ENCODE peak calls at places on chromosomes 12 and 14, in six cellular contexts. I is AG04450; V is stimulated activated CD4-positive, alpha-beta T cell treated with anti-CD3 and anti-CD28 coated beads, Interleukin-15, amount 100 ng/mL, for 24 hours; M is H7; E is activated CD4-positive, alpha-beta T cell treated with anti-CD3 and anti-CD28 coated beads, Interleukin-2, amount 50 U/mL, for 24 hours; D is activated T-helper 1 cell treated with anti-CD3 and anti-CD28 coated beads, Interleukin-2, amount 50 U/mL, for 16 hours. X is an unnamed sample.

GRCh38 chr14:64391113-64391725 is 3.1 kb downstream of the MTHFD1 start:
- DNase-seq in I (no peak), D (no peak), E (no peak), V (no peak), M (peak; percentile 69), X (no peak)

GRCh38 chr12:104458645-104459555 is 2.2 kb downstream of the CHST11 start:
- DNase-seq in I (no peak), E (no peak), V (peak; percentile 35), M (peak; percentile 54), D (no peak), X (no peak)

GRCh38 chr12:94267907-94268575 is 119.7 kb downstream of the PLXNC1 start:
- DNase-seq in M (no peak), V (no peak), D (no peak), E (no peak), I (no peak), X (no peak)

GRCh38 chr14:79842270-79842669 is 369.0 kb downstream of the DIO2 start:
- DNase-seq in D (no peak), I (peak; percentile 15), V (no peak), E (no peak), M (no peak), X (no peak)

GRCh38 chr12:113860950-113861349 is 105.2 kb downstream of the RBM19 start:
- DNase-seq in I (peak; percentile 86), M (peak; percentile 63), E (no peak), V (no peak), D (no peak), X (no peak)

GRCh38 chr14:94028450-94028826 is 2.3 kb downstream of the OTUB2 start:
- DNase-seq in I (no peak), D (no peak), E (no peak), M (no peak), V (peak; percentile 43), X (no peak)

GRCh38 chr12:123064885-123065619 is 84.6 kb downstream of the ARL6IP4 start:
- DNase-seq in V (no peak), I (no peak), E (no peak), D (no peak), M (no peak), X (no peak)

GRCh38 chr12:122789637-122790036 is 15.3 kb downstream of the CCDC62 start:
- DNase-seq in V (no peak), E (no peak), I (no peak), M (no peak), D (no peak), X (no peak)

GRCh38 chr12:64042901-64043300 is 179.2 kb downstream of the KICS2 start:
- DNase-seq in M (no peak), I (peak; percentile 34), E (no peak), D (no peak), V (no peak), X (no peak)

GRCh38 chr14:99554757-99555531 is 49.1 kb downstream of the CCDC85C start:
- DNase-seq in D (no peak), M (no peak), E (no peak), I (no peak), V (no peak), X (no peak)

GRCh38 chr12:111033281-111034147 is 113.1 kb upstream of the MYL2 start:
- DNase-seq in D (no peak), E (no peak), V (peak; percentile 24), M (peak; percentile 90), I (no peak), X (no peak)

GRCh38 chr14:61585598-61586538 is 109.4 kb upstream of the HIF1A start:
- DNase-seq in M (no peak), E (no peak), I (no peak), D (no peak), V (no peak), X (no peak)

GRCh38 chr12:23055004-23055403 is 430.0 kb downstream of the ETNK1 start:
- DNase-seq in E (no peak), V (no peak), M (peak; percentile 13), D (no peak), I (no peak), X (no peak)

GRCh38 chr14:72416892-72417291 is 477.0 kb downstream of the DPF3 start:
- DNase-seq in V (no peak), I (no peak), M (peak; percentile 26), D (no peak), E (no peak), X (no peak)

GRCh38 chr12:101793401-101793800 is 37.4 kb downstream of the GNPTAB start:
- DNase-seq in V (no peak), D (no peak), M (no peak), E (peak; percentile 7), I (no peak), X (no peak)

GRCh38 chr12:94656556-94656955 is 6.2 kb upstream of the TMCC3 start:
- DNase-seq in V (no peak), M (no peak), E (no peak), I (no peak), D (no peak), X (no peak)

GRCh38 chr12:68011882-68012207 is 22.6 kb downstream of the IFNG-AS1 start:
- DNase-seq in E (no peak), V (no peak), D (no peak), M (no peak), I (no peak), X (no peak)

GRCh38 chr14:92154283-92154942 is 32.6 kb downstream of the CPSF2 start:
- DNase-seq in E (no peak), V (no peak), M (no peak), D (no peak), I (no peak), X (no peak)

GRCh38 chr14:94011795-94012194 is 14.3 kb upstream of the OTUB2 start:
- DNase-seq in D (no peak), I (no peak), E (no peak), M (no peak), V (no peak), X (no peak)

GRCh38 chr12:53115112-53115890 is 12.0 kb downstream of the SOAT2 start:
- DNase-seq in D (no peak), M (peak; percentile 96), I (no peak), E (no peak), V (peak; percentile 12), X (no peak)

GRCh38 chr14:60838601-60839000 is 104.0 kb downstream of the MNAT1 start:
- DNase-seq in M (peak; percentile 1), I (no peak), V (no peak), D (no peak), E (no peak), X (no peak)

GRCh38 chr14:79596531-79596930 is 614.8 kb downstream of the DIO2 start:
- DNase-seq in E (no peak), V (no peak), M (no peak), D (no peak), I (peak; percentile 57), X (no peak)

GRCh38 chr12:118520428-118520827 is 144.1 kb downstream of the SUDS3 start:
- DNase-seq in M (no peak), I (no peak), V (no peak), D (no peak), E (no peak), X (no peak)

X was measured in activated gamma-delta T cell.